ENCODE peak calls at places on chromosomes 7 and 10, in five cellular contexts. O is glutamatergic neuron, Q is A549, E is GM20000, J is GM12865. N is an unnamed sample.

GRCh38 chr10:6221971-6222751 is 19.4 kb downstream of the PFKFB3 start:
- DNase-seq in O (no peak), Q (no peak), E (no peak), J (no peak), N (no peak)

GRCh38 chr10:85995791-85996190 is 370.8 kb downstream of the GRID1 start:
- DNase-seq in O (no peak), Q (peak), E (peak), J (peak), N (peak)

GRCh38 chr10:99930731-99931550 is 78.8 kb downstream of the DNMBP start:
- DNase-seq in O (no peak), Q (peak), E (no peak), J (no peak), N (no peak)

GRCh38 chr10:46555366-46555712 is 1.1 kb downstream of the GPRIN2 start:
- DNase-seq in O (no peak), Q (no peak), E (no peak), J (no peak), N (no peak)

GRCh38 chr7:100351657-100352058 is 6.3 kb upstream of the PILRB start:
- DNase-seq in O (no peak), Q (no peak), E (no peak), J (no peak), N (peak)

GRCh38 chr10:44981172-44982113 is 2.8 kb upstream of the DEPP1 start:
- DNase-seq in O (no peak), Q (peak), E (peak), J (peak), N (no peak)

GRCh38 chr10:24947304-24948097 is 4.9 kb downstream of the PRTFDC1 start:
- DNase-seq in O (no peak), Q (no peak), E (no peak), J (peak), N (no peak)

GRCh38 chr10:103845983-103846382 is 9.4 kb downstream of the SH3PXD2A start:
- DNase-seq in O (no peak), Q (no peak), E (peak), J (peak), N (peak)

GRCh38 chr7:919924-920341 is 34.5 kb downstream of the ADAP1 start:
- DNase-seq in O (peak), Q (no peak), E (no peak), J (no peak), N (no peak)

GRCh38 chr7:36400606-36401005 is 10.9 kb downstream of the ANLN start:
- DNase-seq in O (no peak), Q (no peak), E (no peak), J (no peak), N (no peak)

GRCh38 chr7:42886866-42887509 is 24.9 kb downstream of the C7orf25 start:
- DNase-seq in O (no peak), Q (no peak), E (no peak), J (no peak), N (no peak)

GRCh38 chr7:42880392-42880791 is 31.5 kb downstream of the C7orf25 start:
- DNase-seq in O (no peak), Q (no peak), E (no peak), J (no peak), N (no peak)

GRCh38 chr7:42883950-42884349 is 27.9 kb downstream of the C7orf25 start:
- DNase-seq in O (peak), Q (peak), E (no peak), J (peak), N (no peak)

GRCh38 chr7:42886129-42886528 is 25.7 kb downstream of the C7orf25 start:
- DNase-seq in O (no peak), Q (peak), E (no peak), J (no peak), N (no peak)
- TF ChIP-seq CTCF in O (peak), Q (peak), E (no peak), J (peak), N (peak)

GRCh38 chr7:107743567-107744344 is at the start of gene CBLL1:
- DNase-seq in O (peak), Q (peak), E (peak), J (peak), N (peak)
- TF ChIP-seq CTCF in O (no peak), Q (peak), E (peak), J (peak), N (peak)

DNA sequence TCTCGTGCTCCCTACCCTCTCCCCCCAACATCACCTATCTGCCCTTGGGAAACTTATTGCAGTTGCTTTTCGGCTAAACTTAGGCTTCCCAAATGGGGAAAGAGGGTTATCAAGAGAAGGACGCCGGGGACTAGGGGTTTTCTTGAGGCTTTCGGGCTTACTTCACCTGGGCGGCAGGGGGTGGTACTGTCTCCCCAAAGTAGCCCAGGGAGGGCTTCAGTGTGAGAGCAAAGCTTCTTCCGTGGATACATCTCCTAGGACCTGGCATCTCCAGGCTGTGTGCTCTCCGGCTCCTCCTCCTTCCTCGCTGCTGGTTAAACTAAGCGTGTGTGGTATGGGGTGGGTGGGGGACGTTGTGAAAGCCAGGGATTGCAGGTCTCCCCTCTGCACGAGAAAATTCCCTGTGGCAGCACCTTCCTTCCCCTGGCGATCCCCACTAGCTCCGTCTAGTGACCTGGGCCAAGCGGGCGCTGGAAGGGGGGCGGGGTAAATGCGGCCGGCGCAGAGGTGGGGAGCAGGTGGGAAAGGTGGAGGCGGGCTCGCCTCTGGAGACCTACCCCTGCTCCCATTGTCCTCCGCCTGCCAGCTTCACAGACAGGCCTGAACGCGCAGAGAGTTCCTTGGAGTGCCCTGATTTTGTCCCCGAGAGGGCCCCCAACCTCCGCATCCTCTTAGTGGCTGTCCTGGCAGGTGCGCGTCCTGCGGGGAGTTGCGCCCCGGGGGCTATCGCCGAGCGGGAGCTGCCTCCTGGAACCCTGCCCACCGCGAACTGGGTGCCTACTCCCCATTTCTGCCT is 1.2 kb downstream of the PLXDC2 start:
- DNase-seq in O (peak), Q (no peak), E (peak), J (peak), N (peak)
- TF ChIP-seq CTCF in O (no peak), Q (no peak), E (no peak), J (no peak), N (no peak)

DNA sequence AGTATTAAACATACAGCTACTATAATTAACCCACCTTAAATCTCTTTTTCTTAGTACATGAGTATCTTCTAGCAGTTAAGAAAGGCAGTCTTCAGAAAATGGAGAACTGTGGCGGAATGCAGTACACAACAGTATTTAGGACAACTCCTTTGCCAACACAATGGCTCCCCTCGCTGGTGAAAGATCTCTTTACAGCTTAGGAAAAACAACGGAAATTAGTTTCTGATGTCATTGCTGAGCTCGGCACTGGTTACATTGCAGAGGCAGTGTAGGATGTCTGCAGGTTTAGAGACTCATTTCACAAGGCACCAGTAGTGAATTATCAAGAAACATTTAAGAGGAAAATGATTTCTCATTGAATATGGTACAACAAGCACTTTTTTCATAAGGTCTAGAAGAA is 43.4 kb downstream of the GLRX3 start:
- DNase-seq in O (no peak), Q (peak), E (no peak), J (peak), N (peak)
- TF ChIP-seq CTCF in O (peak), Q (peak), E (no peak), J (peak), N (peak)